ENCODE peak calls at places on chromosomes 13 and 19, in four cellular contexts. E, F, C and L are unnamed samples.

GRCh38 chr19:42352216-42352892 is 26.9 kb downstream of the MEGF8 start:
- DNase-seq in E (peak), F (peak), C (peak), L (no peak)

GRCh38 chr19:10587022-10587838 is at the start of gene AP1M2:
- DNase-seq in E (no peak), F (no peak), C (no peak), L (no peak)

GRCh38 chr19:391726-392374 is 17.1 kb downstream of the C2CD4C start:
- DNase-seq in E (no peak), F (no peak), C (no peak), L (no peak)

GRCh38 chr13:113471844-113472243 is 18.6 kb upstream of the ADPRHL1 start:
- DNase-seq in E (no peak), F (no peak), C (no peak), L (no peak)

GRCh38 chr19:44548736-44549135 is 19.3 kb upstream of the CEACAM20 start:
- DNase-seq in E (no peak), F (peak), C (no peak), L (no peak)

GRCh38 chr19:37931941-37932655 is 25.1 kb downstream of the SIPA1L3 start:
- DNase-seq in E (no peak), F (peak), C (peak), L (peak)

GRCh38 chr19:5680083-5680436 is 256 bp downstream of the MICOS13 start:
- DNase-seq in E (no peak), F (no peak), C (no peak), L (no peak)

GRCh38 chr19:18855647-18856384 is 24.1 kb downstream of the UPF1 start:
- DNase-seq in E (no peak), F (no peak), C (no peak), L (no peak)

GRCh38 chr19:20664917-20665781 is 3.8 kb upstream of the ZNF626 start:
- DNase-seq in E (no peak), F (peak), C (no peak), L (no peak)

GRCh38 chr13:49524740-49525501 is 29.2 kb downstream of the PHF11 start:
- DNase-seq in E (no peak), F (no peak), C (no peak), L (no peak)

GRCh38 chr13:46855166-46855565 is 41.7 kb downstream of the HTR2A start:
- DNase-seq in E (no peak), F (no peak), C (peak), L (no peak)

GRCh38 chr13:98089246-98089645 is 53.6 kb upstream of the FARP1 start:
- DNase-seq in E (no peak), F (peak), C (no peak), L (no peak)

GRCh38 chr13:51576754-51577153 is 7.5 kb upstream of the WDFY2 start:
- DNase-seq in E (no peak), F (no peak), C (no peak), L (no peak)

GRCh38 chr19:11659612-11660011 is 62.3 kb downstream of the ZNF627 start:
- DNase-seq in E (no peak), F (peak), C (no peak), L (no peak)

GRCh38 chr19:45173816-45174215 is 4.2 kb downstream of the TRAPPC6A start:
- DNase-seq in E (no peak), F (peak), C (peak), L (no peak)

GRCh38 chr13:79678100-79678499 is 197.1 kb downstream of the NDFIP2 start:
- DNase-seq in E (no peak), F (peak), C (no peak), L (no peak)

GRCh38 chr19:850221-850978 is 1.7 kb upstream of the ELANE start:
- DNase-seq in E (no peak), F (peak), C (peak), L (peak)

GRCh38 chr19:15200575-15201364 is at the start of gene NOTCH3:
- DNase-seq in E (no peak), F (no peak), C (no peak), L (no peak)

GRCh38 chr13:75407473-75407872 is 74.5 kb downstream of the TBC1D4 start:
- DNase-seq in E (no peak), F (no peak), C (no peak), L (no peak)

GRCh38 chr13:109272595-109273325 is 513.6 kb downstream of the IRS2 start:
- DNase-seq in E (no peak), F (no peak), C (no peak), L (no peak)

GRCh38 chr19:42468273-42468796 is 25.6 kb upstream of the CXCL17 start:
- DNase-seq in E (no peak), F (peak), C (peak), L (no peak)

GRCh38 chr13:62125451-62125850 is 709.8 kb upstream of the PCDH20 start:
- DNase-seq in E (no peak), F (no peak), C (no peak), L (no peak)

GRCh38 chr13:34698953-34699352 is 243.1 kb upstream of the NBEA start:
- DNase-seq in E (no peak), F (peak), C (no peak), L (no peak)

GRCh38 chr13:41411536-41411935 is 45.8 kb upstream of the RGCC start:
- DNase-seq in E (peak), F (peak), C (peak), L (no peak)

GRCh38 chr19:35206379-35206778 is 22.2 kb downstream of the FAM187B start:
- DNase-seq in E (peak), F (no peak), C (no peak), L (peak)

GRCh38 chr19:33402421-33403220 is 29.1 kb downstream of the CEBPG start:
- DNase-seq in E (no peak), F (no peak), C (no peak), L (no peak)

GRCh38 chr19:52941941-52942370 is 18.7 kb upstream of the ZNF888 start:
- DNase-seq in E (peak), F (no peak), C (peak), L (no peak)

GRCh38 chr19:53549354-53549753 is 11.4 kb downstream of the ZNF331 start:
- DNase-seq in E (no peak), F (peak), C (peak), L (peak)

GRCh38 chr13:19052931-19053330 is 128.7 kb downstream of the TUBA3C start:
- DNase-seq in E (no peak), F (no peak), C (no peak), L (no peak)

GRCh38 chr13:74930402-74931165 is 551.4 kb downstream of the TBC1D4 start:
- DNase-seq in E (no peak), F (peak), C (no peak), L (no peak)

GRCh38 chr19:919157-920050 is 2.3 kb downstream of the KISS1R start:
- DNase-seq in E (no peak), F (no peak), C (no peak), L (no peak)

GRCh38 chr19:1699998-1700732 is 47.8 kb upstream of the TCF3 start:
- DNase-seq in E (no peak), F (no peak), C (no peak), L (no peak)

GRCh38 chr13:105798541-105798940 is 736.9 kb downstream of the EFNB2 start:
- DNase-seq in E (no peak), F (no peak), C (no peak), L (no peak)

GRCh38 chr13:43191561-43191960 is 168.2 kb downstream of the DNAJC15 start:
- DNase-seq in E (no peak), F (peak), C (no peak), L (no peak)

GRCh38 chr19:38869836-38870607 is 8.1 kb downstream of the RINL start:
- DNase-seq in E (peak), F (peak), C (peak), L (no peak)